ENCODE peak calls at places on chromosomes 4 and X, in six cellular contexts. L is IMR-90, C is esophagus squamous epithelium, P is psoas muscle, T is GM23338, S is pancreas. M is an unnamed sample. For H3K4me1, the result is how much of the 10 kb centered on the place peaks cover.

GRCh38 chr4:150664935-150665334 is 83.0 kb downstream of the MAB21L2 start:
- DNase-seq in L (no peak), C (no peak), P (no peak), T (no peak), S (no peak), M (no peak)

GRCh38 chrX:155094468-155095061 is 23.3 kb downstream of the BRCC3 start:
- DNase-seq in L (peak), C (no peak), P (no peak), T (peak), S (no peak), M (no peak)

GRCh38 chrX:118603981-118604380 is 108.4 kb downstream of the DOCK11 start:
- DNase-seq in L (peak), C (no peak), P (no peak), T (peak), S (no peak), M (peak)

GRCh38 chrX:108217877-108218276 is 126.3 kb downstream of the ATG4A start:
- DNase-seq in L (no peak), C (no peak), P (peak), T (no peak), S (no peak), M (no peak)

GRCh38 chrX:46759645-46759974 is 692 bp upstream of the SLC9A7 start:
- DNase-seq in L (peak), C (no peak), P (no peak), T (peak), S (no peak), M (no peak)

GRCh38 chr4:20393486-20394100 is 141.9 kb downstream of the SLIT2 start:
- DNase-seq in L (no peak), C (no peak), P (no peak), T (no peak), S (no peak), M (no peak)

GRCh38 chr4:132124624-132124974 is 1024.5 kb upstream of the PCDH10 start:
- DNase-seq in L (no peak), C (no peak), P (no peak), T (peak), S (no peak), M (no peak)

GRCh38 chr4:28357985-28358384 is 1497.3 kb downstream of the STIM2 start:
- DNase-seq in L (peak), C (no peak), P (no peak), T (peak), S (no peak), M (peak)

GRCh38 chrX:42385730-42386129 is 392.2 kb downstream of the PPP1R2C start:
- DNase-seq in L (no peak), C (no peak), P (no peak), T (no peak), S (no peak), M (no peak)

GRCh38 chr4:165112258-165113156 is at the start of gene TMEM192:
- DNase-seq in L (peak), C (peak), P (peak), T (peak), S (peak), M (peak)

GRCh38 chr4:4606321-4606720 is 64.5 kb upstream of the STX18 start:
- DNase-seq in L (peak), C (no peak), P (no peak), T (no peak), S (no peak), M (no peak)

GRCh38 chr4:142901166-142901662 is 55.1 kb upstream of the INPP4B start:
- DNase-seq in L (peak), C (no peak), P (no peak), T (no peak), S (no peak), M (no peak)

GRCh38 chr4:70721747-70722146 is at the start of gene RUFY3:
- DNase-seq in L (peak), C (no peak), P (no peak), T (peak), S (no peak), M (no peak)

GRCh38 chrX:50202539-50202938 is 1.7 kb upstream of the AKAP4 start:
- DNase-seq in L (no peak), C (no peak), P (no peak), T (no peak), S (no peak), M (no peak)

GRCh38 chrX:97267376-97267775 is 383.7 kb downstream of the RPA4 start:
- DNase-seq in L (peak), C (no peak), P (no peak), T (no peak), S (no peak), M (no peak)

GRCh38 chr4:67765401-67765800 is 11.2 kb upstream of the GNRHR start:
- DNase-seq in L (peak), C (no peak), P (no peak), T (no peak), S (no peak), M (no peak)

GRCh38 chr4:102163404-102164140 is 181.7 kb downstream of the SLC39A8 start:
- DNase-seq in L (no peak), C (no peak), P (no peak), T (no peak), S (no peak), M (no peak)

GRCh38 chr4:88697588-88698329 is at the start of gene NAP1L5:
- DNase-seq in L (peak), C (no peak), P (peak), T (peak), S (peak), M (no peak)

GRCh38 chr4:73870778-73871177 is 1.6 kb downstream of the CXCL1 start:
- DNase-seq in L (no peak), C (no peak), P (no peak), T (no peak), S (no peak), M (no peak)

GRCh38 chr4:102586644-102587021 is 85.5 kb downstream of the NFKB1 start:
- DNase-seq in L (no peak), C (no peak), P (no peak), T (no peak), S (no peak), M (no peak)

GRCh38 chr4:128565565-128566186 is 243.8 kb upstream of the JADE1 start:
- DNase-seq in L (no peak), C (no peak), P (peak), T (peak), S (peak), M (peak)

GRCh38 chrX:18537068-18537467 is 111.7 kb downstream of the CDKL5 start:
- DNase-seq in L (no peak), C (no peak), P (no peak), T (no peak), S (no peak), M (no peak)

GRCh38 chr4:83011779-83012630 is 1.4 kb upstream of the LIN54 start:
- DNase-seq in L (peak), C (no peak), P (peak), T (peak), S (peak), M (no peak)

GRCh38 chr4:75950416-75950815 is 9.6 kb upstream of the NAAA start:
- DNase-seq in L (peak), C (no peak), P (no peak), T (no peak), S (no peak), M (no peak)

GRCh38 chrX:132622130-132622529 is 133.3 kb upstream of the MBNL3 start:
- DNase-seq in L (peak), C (no peak), P (no peak), T (no peak), S (no peak), M (no peak)

GRCh38 chr4:127528302-127528701 is 104.5 kb upstream of the INTU start:
- DNase-seq in L (no peak), C (no peak), P (no peak), T (no peak), S (no peak), M (no peak)

GRCh38 chr4:151259752-151260151 is 17.2 kb upstream of the PRSS48 start:
- DNase-seq in L (no peak), C (no peak), P (no peak), T (no peak), S (no peak), M (no peak)

GRCh38 chrX:14915596-14915995 is 42.4 kb downstream of the MOSPD2 start:
- DNase-seq in L (peak), C (no peak), P (no peak), T (no peak), S (no peak), M (no peak)

GRCh38 chr4:113784497-113785254 is 23.1 kb upstream of the CAMK2D start:
- DNase-seq in L (peak), C (no peak), P (no peak), T (no peak), S (no peak), M (no peak)
- H3K4me1 ChIP-seq in L (under half), C (under half), P (under half), T (under half), S (under half), M (under half)

GRCh38 chr4:81409836-81410235 is 61.9 kb downstream of the RASGEF1B start:
- DNase-seq in L (no peak), C (no peak), P (no peak), T (no peak), S (no peak), M (no peak)

GRCh38 chr4:81408341-81408740 is 63.4 kb downstream of the RASGEF1B start:
- DNase-seq in L (no peak), C (no peak), P (no peak), T (no peak), S (no peak), M (no peak)

GRCh38 chr4:81407726-81408125 is 64.0 kb downstream of the RASGEF1B start:
- DNase-seq in L (no peak), C (no peak), P (no peak), T (no peak), S (no peak), M (no peak)

GRCh38 chr4:81404294-81404693 is 67.4 kb downstream of the RASGEF1B start:
- DNase-seq in L (peak), C (no peak), P (no peak), T (peak), S (no peak), M (no peak)

GRCh38 chr4:81405900-81406401 is 65.8 kb downstream of the RASGEF1B start:
- DNase-seq in L (peak), C (no peak), P (no peak), T (peak), S (no peak), M (no peak)
- H3K4me3 ChIP-seq in L (no peak), C (no peak), P (peak), T (no peak), S (no peak), M (no peak)

GRCh38 chr4:39056023-39056422 is 6.0 kb upstream of the KLHL5 start:
- DNase-seq in L (no peak), C (no peak), P (no peak), T (no peak), S (no peak), M (no peak)

GRCh38 chr4:39050590-39050989 is 11.4 kb upstream of the KLHL5 start:
- DNase-seq in L (no peak), C (no peak), P (no peak), T (no peak), S (no peak), M (no peak)

GRCh38 chr4:39054497-39054896 is 7.5 kb upstream of the KLHL5 start:
- DNase-seq in L (no peak), C (no peak), P (no peak), T (no peak), S (no peak), M (no peak)

GRCh38 chr4:39051454-39051853 is 10.6 kb upstream of the KLHL5 start:
- DNase-seq in L (no peak), C (no peak), P (no peak), T (peak), S (no peak), M (no peak)

GRCh38 chr4:39053983-39054382 is 8.0 kb upstream of the KLHL5 start:
- DNase-seq in L (no peak), C (no peak), P (no peak), T (no peak), S (no peak), M (no peak)
- H3K4me1 ChIP-seq in L (under half), C (under half), P (under half), T (under half), S (under half), M (under half)

DNA sequence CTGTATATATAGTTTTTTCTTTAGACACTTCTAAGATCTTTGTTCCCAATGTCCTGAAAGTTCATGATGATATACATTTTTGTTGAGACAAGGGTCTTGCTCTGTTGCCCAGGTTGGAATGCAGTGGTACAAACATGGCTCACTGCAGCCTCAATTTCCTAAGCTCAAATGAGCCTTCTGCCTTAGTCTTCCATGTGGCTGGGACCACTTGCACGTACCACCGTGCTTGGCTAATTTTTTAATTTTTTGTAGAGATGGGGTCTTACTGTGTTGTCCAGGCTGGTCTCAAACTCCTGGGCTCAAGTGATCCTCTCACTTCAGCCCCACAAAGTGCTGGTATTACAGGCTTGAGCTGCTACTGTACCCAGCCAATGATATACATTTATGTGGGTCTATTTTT is 132.9 kb upstream of the BCOR start:
- DNase-seq in L (no peak), C (no peak), P (no peak), T (no peak), S (no peak), M (no peak)
- H3K4me3 ChIP-seq in L (no peak), C (no peak), P (no peak), T (no peak), S (no peak), M (no peak)

DNA sequence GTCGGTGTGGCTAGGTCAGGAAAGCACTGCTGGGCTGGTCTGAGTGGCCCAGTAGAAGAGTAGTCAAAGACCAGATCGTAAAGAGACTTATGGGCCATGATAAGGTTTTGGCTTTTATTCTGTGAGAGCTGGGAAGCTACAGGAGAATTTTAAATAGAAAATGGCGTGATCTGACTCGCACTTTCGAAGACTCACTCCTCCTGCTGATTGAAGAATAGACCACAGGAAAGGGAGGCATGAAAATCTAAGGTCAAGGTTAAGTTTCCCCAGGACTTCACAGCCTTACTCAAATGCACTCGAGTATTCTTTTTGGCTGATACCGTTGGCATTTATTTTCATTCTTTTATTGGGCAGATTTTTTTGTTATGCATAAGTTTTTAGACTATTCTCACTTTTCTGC is 231.4 kb upstream of the ANKRD50 start:
- DNase-seq in L (no peak), C (no peak), P (no peak), T (peak), S (no peak), M (peak)
- H3K4me1 ChIP-seq in L (under half), C (under half), P (under half), T (under half), S (under half), M (under half)

DNA sequence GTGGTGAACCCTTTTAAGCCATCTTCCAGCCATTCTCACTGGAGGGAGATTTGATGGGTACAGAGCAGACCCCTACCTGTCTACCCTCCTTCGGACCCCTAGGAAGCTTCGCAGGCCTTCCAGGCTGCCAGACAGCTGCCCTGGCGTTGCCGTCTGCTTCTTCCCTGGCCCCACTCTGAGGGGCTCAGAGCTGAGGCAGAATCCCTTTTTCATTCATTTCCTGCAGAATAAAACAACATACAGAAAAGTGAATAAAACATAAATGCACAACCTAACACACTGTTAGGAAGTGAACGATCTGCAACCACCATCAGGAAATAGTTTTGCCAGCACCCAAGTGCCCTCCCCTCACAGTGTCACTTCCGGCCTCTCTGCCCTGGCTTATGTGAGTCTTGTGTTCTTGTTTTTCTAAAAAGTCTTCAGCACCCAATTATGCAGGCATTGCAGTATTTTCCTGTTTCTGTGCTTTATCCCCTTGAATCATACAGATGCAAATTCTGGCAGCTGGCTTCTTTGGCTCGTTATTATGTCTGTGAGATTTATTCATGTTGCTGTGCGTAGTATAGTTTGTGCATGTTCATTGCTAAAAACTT is 5.6 kb upstream of the ADD1 start:
- DNase-seq in L (peak), C (no peak), P (no peak), T (no peak), S (no peak), M (no peak)
- H3K4me3 ChIP-seq in L (no peak), C (no peak), P (peak), T (no peak), S (no peak), M (no peak)

M was measured in iPS DF 6.9.